ENCODE peak calls at places on chromosome 22, in eight cellular contexts. K, A, X, P, M, W, G and U are unnamed samples.

GRCh38 chr22:50657925-50658324 is 14.7 kb upstream of the SHANK3 start:
- DNase-seq in K (no peak), A (no peak), P (no peak), M (no peak), W (no peak), G (no peak), X (no peak), U (no peak)

GRCh38 chr22:42688241-42688913 is 32.3 kb downstream of the A4GALT start:
- DNase-seq in M (peak; percentile 95), K (peak; percentile 66), G (peak; percentile 84), W (peak; percentile 88), A (peak; percentile 99), X (peak; percentile 60), P (peak; percentile 73), U (peak; percentile 81)

GRCh38 chr22:19377565-19378361 is 53.8 kb downstream of the HIRA start:
- DNase-seq in W (no peak), A (peak; percentile 19), G (no peak), M (no peak), X (no peak), K (no peak), P (no peak), U (no peak)

GRCh38 chr22:26751217-26751616 is 93.8 kb downstream of the MIAT start:
- DNase-seq in K (no peak), G (no peak), M (no peak), P (no peak), A (no peak), W (no peak), X (no peak), U (no peak)

GRCh38 chr22:20298803-20299735 is 20.8 kb downstream of the DGCR6L start:
- DNase-seq in G (peak; percentile 93), A (no peak), M (no peak), P (peak; percentile 91), K (peak; percentile 19), W (peak; percentile 71), X (peak; percentile 60), U (peak; percentile 85)

GRCh38 chr22:47063071-47063509 is 300.6 kb downstream of the TBC1D22A start:
- DNase-seq in X (no peak), W (no peak), A (peak; percentile 59), M (no peak), K (no peak), G (no peak), P (no peak), U (no peak)

GRCh38 chr22:38861927-38862326 is 10.1 kb downstream of the CBX6 start:
- DNase-seq in M (no peak), A (no peak), P (no peak), G (no peak), K (no peak), W (no peak), X (no peak), U (no peak)

GRCh38 chr22:41596776-41597634 is 7.4 kb upstream of the PMM1 start:
- DNase-seq in G (peak; percentile 66), P (peak; percentile 57), A (peak; percentile 73), K (peak; percentile 50), W (peak; percentile 72), X (peak; percentile 27), M (no peak), U (peak; percentile 75)

GRCh38 chr22:33726294-33726711 is 194.0 kb downstream of the LARGE1 start:
- DNase-seq in P (no peak), G (no peak), K (no peak), M (no peak), X (peak; percentile 66), W (peak; percentile 71), A (no peak), U (peak; percentile 54)

GRCh38 chr22:41996826-41997225 is 1.8 kb upstream of the WBP2NL start:
- DNase-seq in A (no peak), M (no peak), K (no peak), W (no peak), P (no peak), X (no peak), G (no peak), U (no peak)

GRCh38 chr22:29780781-29781676 is 13.9 kb downstream of the UQCR10 start:
- DNase-seq in K (no peak), W (peak; percentile 94), M (peak; percentile 61), A (no peak), X (peak; percentile 72), G (no peak), P (no peak), U (peak; percentile 83)

GRCh38 chr22:43136255-43136654 is 6.9 kb downstream of the MCAT start:
- DNase-seq in M (no peak), X (no peak), K (peak; percentile 28), A (no peak), P (no peak), W (peak; percentile 57), G (peak; percentile 65), U (peak; percentile 79)

GRCh38 chr22:46146329-46146728 is 4.0 kb upstream of the PPARA start:
- DNase-seq in M (no peak), G (no peak), P (no peak), A (no peak), K (no peak), W (no peak), X (no peak), U (no peak)

GRCh38 chr22:50656122-50657070 is 16.2 kb upstream of the SHANK3 start:
- DNase-seq in M (peak; percentile 24), X (peak; percentile 61), A (no peak), G (no peak), K (no peak), P (no peak), W (peak; percentile 67), U (no peak)

GRCh38 chr22:30188911-30189310 is 57.6 kb downstream of the LIF start:
- DNase-seq in X (no peak), W (no peak), G (no peak), M (no peak), A (no peak), P (no peak), K (no peak), U (no peak)

GRCh38 chr22:25362215-25362882 is 142.9 kb downstream of the CRYBB2 start:
- DNase-seq in P (peak; percentile 75), K (no peak), G (peak; percentile 86), M (peak; percentile 0), X (peak; percentile 4), W (peak; percentile 78), A (no peak), U (peak; percentile 86)

GRCh38 chr22:45441158-45441557 is 27.7 kb downstream of the RIBC2 start:
- DNase-seq in G (peak; percentile 61), M (no peak), P (peak; percentile 51), K (peak; percentile 84), A (no peak), W (peak; percentile 70), X (peak; percentile 52), U (peak; percentile 71)

GRCh38 chr22:23219787-23220484 is 39.6 kb downstream of the BCR start:
- DNase-seq in X (peak; percentile 19), M (no peak), K (no peak), P (peak; percentile 49), G (no peak), W (peak; percentile 52), A (no peak), U (no peak)

GRCh38 chr22:48079505-48080295 is 1317.2 kb downstream of the TBC1D22A start:
- DNase-seq in M (no peak), W (no peak), K (no peak), X (no peak), P (no peak), G (no peak), A (no peak), U (no peak)

GRCh38 chr22:37198290-37199102 is 10.4 kb upstream of the C1QTNF6 start:
- DNase-seq in X (peak; percentile 62), G (peak; percentile 86), A (no peak), K (peak; percentile 69), M (no peak), P (peak; percentile 95), W (peak; percentile 84), U (peak; percentile 86)

GRCh38 chr22:42700901-42701300 is 19.8 kb downstream of the A4GALT start:
- DNase-seq in W (no peak), G (no peak), P (no peak), M (no peak), A (no peak), K (no peak), X (no peak), U (no peak)

GRCh38 chr22:50206599-50206998 is 5.8 kb downstream of the SELENOO start:
- DNase-seq in K (peak; percentile 30), P (no peak), W (peak; percentile 81), M (no peak), A (no peak), G (peak; percentile 64), X (no peak), U (peak; percentile 86)

GRCh38 chr22:37571258-37571991 is 8.5 kb downstream of the LGALS2 start:
- DNase-seq in K (no peak), M (no peak), A (no peak), W (no peak), G (no peak), P (no peak), X (peak; percentile 51), U (no peak)

GRCh38 chr22:46578824-46579561 is 41.2 kb upstream of the GRAMD4 start:
- DNase-seq in X (no peak), P (peak; percentile 76), W (peak; percentile 64), K (no peak), A (no peak), G (no peak), M (no peak), U (peak; percentile 65)

GRCh38 chr22:50260801-50261614 is 475 bp downstream of the MAPK12 start:
- DNase-seq in A (no peak), X (no peak), W (peak; percentile 57), M (no peak), G (peak; percentile 54), K (peak; percentile 22), P (no peak), U (peak; percentile 73)

GRCh38 chr22:17087176-17088131 is 2.7 kb downstream of the IL17RA start:
- DNase-seq in M (peak; percentile 60), K (no peak), P (no peak), X (peak; percentile 23), A (peak; percentile 58), W (peak; percentile 40), G (no peak), U (no peak)

GRCh38 chr22:42324991-42325710 is 54.7 kb upstream of the TCF20 start:
- DNase-seq in G (no peak), A (no peak), W (no peak), X (no peak), K (no peak), M (no peak), P (peak; percentile 81), U (no peak)

GRCh38 chr22:25365491-25366261 is 146.2 kb downstream of the CRYBB2 start:
- DNase-seq in A (no peak), X (no peak), G (no peak), P (no peak), W (peak; percentile 19), M (no peak), K (no peak), U (no peak)

GRCh38 chr22:19055801-19056200 is 66.4 kb downstream of the DGCR2 start:
- DNase-seq in G (no peak), K (no peak), X (no peak), P (no peak), A (no peak), W (no peak), M (no peak), U (no peak)

GRCh38 chr22:44325718-44326548 is 13.2 kb upstream of the SHISAL1 start:
- DNase-seq in X (no peak), K (no peak), G (no peak), W (peak; percentile 62), M (no peak), A (no peak), P (no peak), U (peak; percentile 70)

GRCh38 chr22:20085651-20086050 is 5.6 kb downstream of the DGCR8 start:
- DNase-seq in K (no peak), A (no peak), X (no peak), W (no peak), M (no peak), P (no peak), G (no peak), U (no peak)

GRCh38 chr22:46049726-46050450 is 72.9 kb upstream of the WNT7B start:
- DNase-seq in A (peak; percentile 74), W (no peak), K (no peak), G (no peak), P (no peak), M (no peak), X (no peak), U (no peak)

GRCh38 chr22:29041408-29041807 is 20.2 kb downstream of the C22orf31 start:
- DNase-seq in K (no peak), W (peak; percentile 47), G (no peak), X (no peak), P (no peak), A (no peak), M (no peak), U (peak; percentile 33)

GRCh38 chr22:47446331-47446730 is 683.9 kb downstream of the TBC1D22A start:
- DNase-seq in P (peak; percentile 1), M (no peak), K (no peak), G (no peak), A (no peak), X (no peak), W (no peak), U (no peak)